ENCODE peak calls at places on chromosomes 13 and 19, in six cellular contexts. One of them, this sample, is unnamed.

GRCh38 chr19:44202470-44202869 is 9.9 kb upstream of the ZNF227 start:
- DNase-seq in astrocyte: peak; percentile 2
- DNase-seq in neural progenitor cell: no peak
- DNase-seq in amygdala: no peak
- DNase-seq in stimulated activated naive CD8-positive, alpha-beta T cell treated with anti-CD3 and anti-CD28 coated beads, Interleukin-15, amount 100 ng/mL, for 72 hours: no peak
- DNase-seq in T-helper 17 cell: no peak
- DNase-seq in this sample: peak; percentile 4

GRCh38 chr19:55018633-55019032 is 19.4 kb downstream of the GP6 start:
- DNase-seq in astrocyte: no peak
- DNase-seq in T-helper 17 cell: no peak
- DNase-seq in amygdala: no peak
- DNase-seq in stimulated activated naive CD8-positive, alpha-beta T cell treated with anti-CD3 and anti-CD28 coated beads, Interleukin-15, amount 100 ng/mL, for 72 hours: no peak
- DNase-seq in neural progenitor cell: no peak
- DNase-seq in this sample: no peak

GRCh38 chr13:84439108-84439507 is 556.8 kb upstream of the SLITRK1 start:
- DNase-seq in astrocyte: peak; percentile 79
- DNase-seq in amygdala: no peak
- DNase-seq in T-helper 17 cell: no peak
- DNase-seq in neural progenitor cell: no peak
- DNase-seq in stimulated activated naive CD8-positive, alpha-beta T cell treated with anti-CD3 and anti-CD28 coated beads, Interleukin-15, amount 100 ng/mL, for 72 hours: no peak
- DNase-seq in this sample: no peak

GRCh38 chr13:29914591-29914990 is 64.2 kb upstream of the UBL3 start:
- DNase-seq in stimulated activated naive CD8-positive, alpha-beta T cell treated with anti-CD3 and anti-CD28 coated beads, Interleukin-15, amount 100 ng/mL, for 72 hours: no peak
- DNase-seq in T-helper 17 cell: no peak
- DNase-seq in astrocyte: no peak
- DNase-seq in neural progenitor cell: no peak
- DNase-seq in amygdala: no peak
- DNase-seq in this sample: no peak

GRCh38 chr13:71610876-71611275 is 256.1 kb downstream of the DACH1 start:
- DNase-seq in neural progenitor cell: no peak
- DNase-seq in T-helper 17 cell: no peak
- DNase-seq in stimulated activated naive CD8-positive, alpha-beta T cell treated with anti-CD3 and anti-CD28 coated beads, Interleukin-15, amount 100 ng/mL, for 72 hours: no peak
- DNase-seq in amygdala: no peak
- DNase-seq in astrocyte: no peak
- DNase-seq in this sample: no peak

GRCh38 chr19:10430505-10431253 is 10.3 kb downstream of the PDE4A start:
- DNase-seq in stimulated activated naive CD8-positive, alpha-beta T cell treated with anti-CD3 and anti-CD28 coated beads, Interleukin-15, amount 100 ng/mL, for 72 hours: no peak
- DNase-seq in astrocyte: no peak
- DNase-seq in T-helper 17 cell: no peak
- DNase-seq in neural progenitor cell: peak; percentile 44
- DNase-seq in amygdala: no peak
- DNase-seq in this sample: no peak

GRCh38 chr19:49688531-49689132 is 762 bp upstream of the ADM5 start:
- DNase-seq in T-helper 17 cell: no peak
- DNase-seq in amygdala: no peak
- DNase-seq in stimulated activated naive CD8-positive, alpha-beta T cell treated with anti-CD3 and anti-CD28 coated beads, Interleukin-15, amount 100 ng/mL, for 72 hours: no peak
- DNase-seq in astrocyte: no peak
- DNase-seq in neural progenitor cell: no peak
- DNase-seq in this sample: no peak

GRCh38 chr13:42474954-42475353 is 99.0 kb upstream of the TNFSF11 start:
- DNase-seq in stimulated activated naive CD8-positive, alpha-beta T cell treated with anti-CD3 and anti-CD28 coated beads, Interleukin-15, amount 100 ng/mL, for 72 hours: peak; percentile 24
- DNase-seq in T-helper 17 cell: no peak
- DNase-seq in astrocyte: peak; percentile 20
- DNase-seq in neural progenitor cell: no peak
- DNase-seq in amygdala: no peak
- DNase-seq in this sample: peak; percentile 99

GRCh38 chr19:27872370-27872769 is 1340.6 kb downstream of the UQCRFS1 start:
- DNase-seq in amygdala: no peak
- DNase-seq in T-helper 17 cell: no peak
- DNase-seq in stimulated activated naive CD8-positive, alpha-beta T cell treated with anti-CD3 and anti-CD28 coated beads, Interleukin-15, amount 100 ng/mL, for 72 hours: no peak
- DNase-seq in neural progenitor cell: no peak
- DNase-seq in astrocyte: no peak
- DNase-seq in this sample: no peak

GRCh38 chr13:113657851-113658741 is at the start of gene ATP4B:
- DNase-seq in T-helper 17 cell: no peak
- DNase-seq in stimulated activated naive CD8-positive, alpha-beta T cell treated with anti-CD3 and anti-CD28 coated beads, Interleukin-15, amount 100 ng/mL, for 72 hours: no peak
- DNase-seq in astrocyte: no peak
- DNase-seq in neural progenitor cell: no peak
- DNase-seq in amygdala: no peak
- DNase-seq in this sample: no peak

GRCh38 chr19:4448147-4448985 is 9.2 kb downstream of the UBXN6 start:
- DNase-seq in amygdala: no peak
- DNase-seq in astrocyte: no peak
- DNase-seq in neural progenitor cell: no peak
- DNase-seq in stimulated activated naive CD8-positive, alpha-beta T cell treated with anti-CD3 and anti-CD28 coated beads, Interleukin-15, amount 100 ng/mL, for 72 hours: no peak
- DNase-seq in T-helper 17 cell: no peak
- DNase-seq in this sample: no peak

GRCh38 chr19:7494416-7495098 is 5.7 kb upstream of the PEX11G start:
- DNase-seq in neural progenitor cell: peak; percentile 33
- DNase-seq in T-helper 17 cell: no peak
- DNase-seq in amygdala: peak; percentile 78
- DNase-seq in stimulated activated naive CD8-positive, alpha-beta T cell treated with anti-CD3 and anti-CD28 coated beads, Interleukin-15, amount 100 ng/mL, for 72 hours: no peak
- DNase-seq in astrocyte: no peak
- DNase-seq in this sample: peak; percentile 43

GRCh38 chr13:62643007-62643483 is 1227.4 kb upstream of the PCDH20 start:
- DNase-seq in neural progenitor cell: no peak
- DNase-seq in stimulated activated naive CD8-positive, alpha-beta T cell treated with anti-CD3 and anti-CD28 coated beads, Interleukin-15, amount 100 ng/mL, for 72 hours: no peak
- DNase-seq in amygdala: no peak
- DNase-seq in astrocyte: peak; percentile 31
- DNase-seq in T-helper 17 cell: no peak
- DNase-seq in this sample: peak; percentile 21

GRCh38 chr13:30972888-30973377 is 40.5 kb downstream of the TEX26 start:
- DNase-seq in T-helper 17 cell: no peak
- DNase-seq in stimulated activated naive CD8-positive, alpha-beta T cell treated with anti-CD3 and anti-CD28 coated beads, Interleukin-15, amount 100 ng/mL, for 72 hours: no peak
- DNase-seq in astrocyte: peak; percentile 87
- DNase-seq in amygdala: no peak
- DNase-seq in neural progenitor cell: no peak
- DNase-seq in this sample: no peak

GRCh38 chr19:35013820-35014754 is 14.0 kb downstream of the GRAMD1A start:
- DNase-seq in amygdala: no peak
- DNase-seq in T-helper 17 cell: peak; percentile 54
- DNase-seq in neural progenitor cell: no peak
- DNase-seq in astrocyte: no peak
- DNase-seq in stimulated activated naive CD8-positive, alpha-beta T cell treated with anti-CD3 and anti-CD28 coated beads, Interleukin-15, amount 100 ng/mL, for 72 hours: no peak
- DNase-seq in this sample: no peak

GRCh38 chr13:84563611-84564010 is 681.3 kb upstream of the SLITRK1 start:
- DNase-seq in stimulated activated naive CD8-positive, alpha-beta T cell treated with anti-CD3 and anti-CD28 coated beads, Interleukin-15, amount 100 ng/mL, for 72 hours: no peak
- DNase-seq in astrocyte: no peak
- DNase-seq in T-helper 17 cell: no peak
- DNase-seq in amygdala: no peak
- DNase-seq in neural progenitor cell: no peak
- DNase-seq in this sample: no peak

GRCh38 chr19:6668696-6669095 is 1.3 kb downstream of the TNFSF14 start:
- DNase-seq in stimulated activated naive CD8-positive, alpha-beta T cell treated with anti-CD3 and anti-CD28 coated beads, Interleukin-15, amount 100 ng/mL, for 72 hours: no peak
- DNase-seq in astrocyte: no peak
- DNase-seq in amygdala: no peak
- DNase-seq in T-helper 17 cell: no peak
- DNase-seq in neural progenitor cell: no peak
- DNase-seq in this sample: no peak